ENCODE peak calls at places on chromosomes 3 and 15, in five cellular contexts. One of them, this sample, is unnamed.
A peak's percentile ranks its signal among the peaks of the same experiment; 100 is the strongest.

GRCh38 chr3:154971771-154972326 is 108.3 kb upstream of the MME start:
- DNase-seq in stimulated activated CD8-positive, alpha-beta memory T cell treated with anti-CD3 and anti-CD28 coated beads, Interleukin-7, amount 100 ng/mL, for 4 hours: no peak
- DNase-seq in GDM1: no peak
- DNase-seq in HTR-8/SVneo: no peak
- DNase-seq in heart right ventricle: no peak
- DNase-seq in this sample: no peak

GRCh38 chr3:42228796-42229195 is 37.2 kb downstream of the CCK start:
- DNase-seq in stimulated activated CD8-positive, alpha-beta memory T cell treated with anti-CD3 and anti-CD28 coated beads, Interleukin-7, amount 100 ng/mL, for 4 hours: no peak
- DNase-seq in GDM1: no peak
- DNase-seq in HTR-8/SVneo: no peak
- DNase-seq in heart right ventricle: no peak
- DNase-seq in this sample: no peak

GRCh38 chr15:95511680-95512079 is 818.8 kb upstream of the NR2F2 start:
- DNase-seq in stimulated activated CD8-positive, alpha-beta memory T cell treated with anti-CD3 and anti-CD28 coated beads, Interleukin-7, amount 100 ng/mL, for 4 hours: no peak
- DNase-seq in GDM1: no peak
- DNase-seq in HTR-8/SVneo: no peak
- DNase-seq in heart right ventricle: no peak
- DNase-seq in this sample: no peak

GRCh38 chr15:58951388-58952060 is 18.0 kb upstream of the SLTM start:
- DNase-seq in stimulated activated CD8-positive, alpha-beta memory T cell treated with anti-CD3 and anti-CD28 coated beads, Interleukin-7, amount 100 ng/mL, for 4 hours: no peak
- DNase-seq in GDM1: no peak
- DNase-seq in HTR-8/SVneo: no peak
- DNase-seq in heart right ventricle: no peak
- DNase-seq in this sample: no peak

GRCh38 chr3:31945738-31946052 is 35.4 kb downstream of the OSBPL10 start:
- DNase-seq in stimulated activated CD8-positive, alpha-beta memory T cell treated with anti-CD3 and anti-CD28 coated beads, Interleukin-7, amount 100 ng/mL, for 4 hours: no peak
- DNase-seq in GDM1: no peak
- DNase-seq in HTR-8/SVneo: no peak
- DNase-seq in heart right ventricle: no peak
- DNase-seq in this sample: no peak

GRCh38 chr3:129602309-129602708 is 4.2 kb downstream of the PLXND1 start:
- DNase-seq in stimulated activated CD8-positive, alpha-beta memory T cell treated with anti-CD3 and anti-CD28 coated beads, Interleukin-7, amount 100 ng/mL, for 4 hours: no peak
- DNase-seq in GDM1: no peak
- DNase-seq in HTR-8/SVneo: no peak
- DNase-seq in heart right ventricle: no peak
- DNase-seq in this sample: no peak

GRCh38 chr3:11238880-11239279 is 33.3 kb upstream of the ATG7 start:
- DNase-seq in stimulated activated CD8-positive, alpha-beta memory T cell treated with anti-CD3 and anti-CD28 coated beads, Interleukin-7, amount 100 ng/mL, for 4 hours: no peak
- DNase-seq in GDM1: no peak
- DNase-seq in HTR-8/SVneo: no peak
- DNase-seq in heart right ventricle: no peak
- DNase-seq in this sample: no peak

GRCh38 chr15:32668942-32669341 is 27.4 kb downstream of the SCG5 start:
- DNase-seq in stimulated activated CD8-positive, alpha-beta memory T cell treated with anti-CD3 and anti-CD28 coated beads, Interleukin-7, amount 100 ng/mL, for 4 hours: no peak
- DNase-seq in GDM1: no peak
- DNase-seq in HTR-8/SVneo: no peak
- DNase-seq in heart right ventricle: no peak
- DNase-seq in this sample: no peak

GRCh38 chr15:43249699-43250203 is 17.0 kb downstream of the TGM5 start:
- DNase-seq in stimulated activated CD8-positive, alpha-beta memory T cell treated with anti-CD3 and anti-CD28 coated beads, Interleukin-7, amount 100 ng/mL, for 4 hours: no peak
- DNase-seq in GDM1: peak; percentile 89
- DNase-seq in HTR-8/SVneo: peak; percentile 78
- DNase-seq in heart right ventricle: no peak
- DNase-seq in this sample: peak; percentile 95

GRCh38 chr3:48069339-48069738 is 53.1 kb upstream of the MAP4 start:
- DNase-seq in stimulated activated CD8-positive, alpha-beta memory T cell treated with anti-CD3 and anti-CD28 coated beads, Interleukin-7, amount 100 ng/mL, for 4 hours: no peak
- DNase-seq in GDM1: no peak
- DNase-seq in HTR-8/SVneo: no peak
- DNase-seq in heart right ventricle: no peak
- DNase-seq in this sample: no peak

GRCh38 chr15:28096720-28097431 is 2.2 kb downstream of the OCA2 start:
- DNase-seq in stimulated activated CD8-positive, alpha-beta memory T cell treated with anti-CD3 and anti-CD28 coated beads, Interleukin-7, amount 100 ng/mL, for 4 hours: no peak
- DNase-seq in GDM1: no peak
- DNase-seq in HTR-8/SVneo: no peak
- DNase-seq in heart right ventricle: no peak
- DNase-seq in this sample: no peak

GRCh38 chr15:59317211-59317610 is 55.5 kb downstream of the MYO1E start:
- DNase-seq in stimulated activated CD8-positive, alpha-beta memory T cell treated with anti-CD3 and anti-CD28 coated beads, Interleukin-7, amount 100 ng/mL, for 4 hours: no peak
- DNase-seq in GDM1: no peak
- DNase-seq in HTR-8/SVneo: no peak
- DNase-seq in heart right ventricle: no peak
- DNase-seq in this sample: no peak

GRCh38 chr3:73228425-73228824 is 167.0 kb downstream of the EBLN2 start:
- DNase-seq in stimulated activated CD8-positive, alpha-beta memory T cell treated with anti-CD3 and anti-CD28 coated beads, Interleukin-7, amount 100 ng/mL, for 4 hours: no peak
- DNase-seq in GDM1: no peak
- DNase-seq in HTR-8/SVneo: no peak
- DNase-seq in heart right ventricle: no peak
- DNase-seq in this sample: no peak

GRCh38 chr15:68557469-68558317 is 21.1 kb upstream of the CORO2B start:
- DNase-seq in stimulated activated CD8-positive, alpha-beta memory T cell treated with anti-CD3 and anti-CD28 coated beads, Interleukin-7, amount 100 ng/mL, for 4 hours: no peak
- DNase-seq in GDM1: no peak
- DNase-seq in HTR-8/SVneo: no peak
- DNase-seq in heart right ventricle: no peak
- DNase-seq in this sample: no peak

GRCh38 chr15:78766041-78766440 is 45.2 kb downstream of the ADAMTS7 start:
- DNase-seq in stimulated activated CD8-positive, alpha-beta memory T cell treated with anti-CD3 and anti-CD28 coated beads, Interleukin-7, amount 100 ng/mL, for 4 hours: no peak
- DNase-seq in GDM1: no peak
- DNase-seq in HTR-8/SVneo: no peak
- DNase-seq in heart right ventricle: no peak
- DNase-seq in this sample: no peak

GRCh38 chr3:134214239-134214638 is 36.4 kb downstream of the RYK start:
- DNase-seq in stimulated activated CD8-positive, alpha-beta memory T cell treated with anti-CD3 and anti-CD28 coated beads, Interleukin-7, amount 100 ng/mL, for 4 hours: no peak
- DNase-seq in GDM1: no peak
- DNase-seq in HTR-8/SVneo: no peak
- DNase-seq in heart right ventricle: no peak
- DNase-seq in this sample: no peak

GRCh38 chr3:126121074-126121473 is 37.1 kb upstream of the SLC41A3 start:
- DNase-seq in stimulated activated CD8-positive, alpha-beta memory T cell treated with anti-CD3 and anti-CD28 coated beads, Interleukin-7, amount 100 ng/mL, for 4 hours: no peak
- DNase-seq in GDM1: no peak
- DNase-seq in HTR-8/SVneo: no peak
- DNase-seq in heart right ventricle: no peak
- DNase-seq in this sample: no peak

GRCh38 chr3:170816341-170816740 is 53.7 kb downstream of the RPL22L1 start:
- DNase-seq in stimulated activated CD8-positive, alpha-beta memory T cell treated with anti-CD3 and anti-CD28 coated beads, Interleukin-7, amount 100 ng/mL, for 4 hours: no peak
- DNase-seq in GDM1: no peak
- DNase-seq in HTR-8/SVneo: no peak
- DNase-seq in heart right ventricle: no peak
- DNase-seq in this sample: no peak

GRCh38 chr3:151155409-151156128 is 47.4 kb downstream of the GPR171 start:
- DNase-seq in stimulated activated CD8-positive, alpha-beta memory T cell treated with anti-CD3 and anti-CD28 coated beads, Interleukin-7, amount 100 ng/mL, for 4 hours: no peak
- DNase-seq in GDM1: no peak
- DNase-seq in HTR-8/SVneo: no peak
- DNase-seq in heart right ventricle: no peak
- DNase-seq in this sample: no peak

GRCh38 chr15:25903024-25903581 is 40.0 kb upstream of the ATP10A start:
- DNase-seq in stimulated activated CD8-positive, alpha-beta memory T cell treated with anti-CD3 and anti-CD28 coated beads, Interleukin-7, amount 100 ng/mL, for 4 hours: no peak
- DNase-seq in GDM1: no peak
- DNase-seq in HTR-8/SVneo: no peak
- DNase-seq in heart right ventricle: no peak
- DNase-seq in this sample: no peak

GRCh38 chr3:31197941-31198340 is 303.5 kb upstream of the GADL1 start:
- DNase-seq in stimulated activated CD8-positive, alpha-beta memory T cell treated with anti-CD3 and anti-CD28 coated beads, Interleukin-7, amount 100 ng/mL, for 4 hours: no peak
- DNase-seq in GDM1: no peak
- DNase-seq in HTR-8/SVneo: no peak
- DNase-seq in heart right ventricle: no peak
- DNase-seq in this sample: no peak

GRCh38 chr15:69561071-69561784 is 108.6 kb downstream of the RPLP1 start:
- DNase-seq in stimulated activated CD8-positive, alpha-beta memory T cell treated with anti-CD3 and anti-CD28 coated beads, Interleukin-7, amount 100 ng/mL, for 4 hours: no peak
- DNase-seq in GDM1: no peak
- DNase-seq in HTR-8/SVneo: no peak
- DNase-seq in heart right ventricle: no peak
- DNase-seq in this sample: no peak

GRCh38 chr3:107412376-107412775 is 35.1 kb downstream of the CCDC54 start:
- DNase-seq in stimulated activated CD8-positive, alpha-beta memory T cell treated with anti-CD3 and anti-CD28 coated beads, Interleukin-7, amount 100 ng/mL, for 4 hours: no peak
- DNase-seq in GDM1: no peak
- DNase-seq in HTR-8/SVneo: no peak
- DNase-seq in heart right ventricle: no peak
- DNase-seq in this sample: no peak

This sample was measured in SIG-M5.